ENCODE peak calls at places on chromosome 10, in seven cellular contexts. W, Y, C, T, K, P and E are unnamed samples.

GRCh38 chr10:116787893-116788665 is 45.7 kb upstream of the HSPA12A start:
- DNase-seq in W (peak), Y (peak), C (peak), T (peak), K (peak), P (no peak), E (peak)

GRCh38 chr10:6473901-6474370 is 106.1 kb downstream of the PRKCQ start:
- DNase-seq in W (no peak), Y (peak), C (peak), T (peak), K (no peak), P (peak), E (no peak)

GRCh38 chr10:116113721-116114501 is 159.1 kb downstream of the GFRA1 start:
- DNase-seq in W (no peak), Y (no peak), C (peak), T (no peak), K (no peak), P (no peak), E (no peak)

GRCh38 chr10:102804382-102804781 is 32.8 kb downstream of the CYP17A1 start:
- DNase-seq in W (no peak), Y (no peak), C (no peak), T (no peak), K (no peak), P (no peak), E (no peak)

GRCh38 chr10:125396651-125397050 is 236.3 kb upstream of the CTBP2 start:
- DNase-seq in W (no peak), Y (no peak), C (peak), T (no peak), K (no peak), P (no peak), E (no peak)

GRCh38 chr10:122446668-122447410 is 7.6 kb upstream of the ARMS2 start:
- DNase-seq in W (no peak), Y (no peak), C (peak), T (no peak), K (no peak), P (no peak), E (no peak)

GRCh38 chr10:70652761-70653657 is 19.3 kb upstream of the ADAMTS14 start:
- DNase-seq in W (no peak), Y (no peak), C (peak), T (no peak), K (peak), P (no peak), E (no peak)

GRCh38 chr10:96473866-96474265 is 39.9 kb downstream of the TLL2 start:
- DNase-seq in W (no peak), Y (no peak), C (no peak), T (no peak), K (no peak), P (no peak), E (peak)

GRCh38 chr10:79056361-79056735 is 12.4 kb upstream of the ZMIZ1 start:
- DNase-seq in W (no peak), Y (no peak), C (no peak), T (no peak), K (no peak), P (no peak), E (no peak)

GRCh38 chr10:87660484-87661133 is 931 bp downstream of the PAPSS2 start:
- DNase-seq in W (no peak), Y (no peak), C (peak), T (no peak), K (peak), P (no peak), E (peak)

GRCh38 chr10:48656928-48657327 is 27.7 kb upstream of the WDFY4 start:
- DNase-seq in W (no peak), Y (no peak), C (no peak), T (no peak), K (no peak), P (no peak), E (no peak)

GRCh38 chr10:103928784-103929183 is 10.8 kb upstream of the STN1 start:
- DNase-seq in W (no peak), Y (no peak), C (no peak), T (no peak), K (no peak), P (no peak), E (peak)

GRCh38 chr10:8102708-8103401 is 48.4 kb downstream of the GATA3 start:
- DNase-seq in W (no peak), Y (no peak), C (no peak), T (no peak), K (no peak), P (no peak), E (no peak)

GRCh38 chr10:30857803-30858202 is 173.9 kb downstream of the ZNF438 start:
- DNase-seq in W (no peak), Y (no peak), C (peak), T (no peak), K (peak), P (peak), E (no peak)

GRCh38 chr10:110681023-110681681 is 37.0 kb downstream of the RBM20 start:
- DNase-seq in W (peak), Y (peak), C (peak), T (peak), K (no peak), P (no peak), E (peak)

GRCh38 chr10:13348216-13349017 is at the start of gene SEPHS1:
- DNase-seq in W (peak), Y (peak), C (peak), T (peak), K (peak), P (peak), E (peak)

GRCh38 chr10:22174442-22174841 is 43.4 kb downstream of the EBLN1 start:
- DNase-seq in W (no peak), Y (no peak), C (no peak), T (no peak), K (no peak), P (no peak), E (no peak)

GRCh38 chr10:78434886-78435285 is 401.2 kb downstream of the RPS24 start:
- DNase-seq in W (no peak), Y (no peak), C (no peak), T (no peak), K (no peak), P (no peak), E (no peak)

GRCh38 chr10:73060738-73061635 is 35.7 kb downstream of the P4HA1 start:
- DNase-seq in W (no peak), Y (no peak), C (peak), T (no peak), K (no peak), P (peak), E (peak)

GRCh38 chr10:14302035-14302434 is 28.7 kb downstream of the FRMD4A start:
- DNase-seq in W (no peak), Y (no peak), C (peak), T (no peak), K (no peak), P (no peak), E (no peak)

GRCh38 chr10:132788180-132788830 is 2.4 kb upstream of the NKX6-2 start:
- DNase-seq in W (no peak), Y (no peak), C (peak), T (no peak), K (no peak), P (no peak), E (no peak)

GRCh38 chr10:114839901-114840300 is 18.3 kb downstream of the FHIP2A start:
- DNase-seq in W (no peak), Y (no peak), C (no peak), T (no peak), K (no peak), P (no peak), E (no peak)

GRCh38 chr10:70557876-70558275 is 44.7 kb downstream of the PRF1 start:
- DNase-seq in W (no peak), Y (no peak), C (no peak), T (no peak), K (no peak), P (no peak), E (no peak)

GRCh38 chr10:105605104-105605503 is 964.0 kb downstream of the SORCS3 start:
- DNase-seq in W (no peak), Y (no peak), C (no peak), T (no peak), K (no peak), P (no peak), E (no peak)

GRCh38 chr10:118798186-118798811 is 43.5 kb upstream of the CACUL1 start:
- DNase-seq in W (no peak), Y (no peak), C (peak), T (no peak), K (no peak), P (no peak), E (no peak)

GRCh38 chr10:92972066-92972870 is 88.3 kb upstream of the CYP26C1 start:
- DNase-seq in W (no peak), Y (no peak), C (peak), T (no peak), K (no peak), P (peak), E (peak)

GRCh38 chr10:98560585-98560984 is 113.8 kb upstream of the HPS1 start:
- DNase-seq in W (no peak), Y (no peak), C (no peak), T (no peak), K (no peak), P (no peak), E (no peak)

GRCh38 chr10:43075612-43076003 is 1.3 kb upstream of the RET start:
- DNase-seq in W (no peak), Y (no peak), C (no peak), T (no peak), K (no peak), P (no peak), E (peak)

GRCh38 chr10:131901181-131901829 is 497 bp downstream of the PPP2R2D start:
- DNase-seq in W (peak), Y (no peak), C (peak), T (no peak), K (peak), P (no peak), E (peak)

GRCh38 chr10:1199897-1200721 is 143.9 kb downstream of the WDR37 start:
- DNase-seq in W (peak), Y (no peak), C (no peak), T (no peak), K (peak), P (no peak), E (no peak)

GRCh38 chr10:71339796-71340589 is 20.9 kb downstream of the SLC29A3 start:
- DNase-seq in W (no peak), Y (no peak), C (no peak), T (no peak), K (no peak), P (no peak), E (no peak)

GRCh38 chr10:37856881-37857286 is 526 bp downstream of the ZNF248 start:
- DNase-seq in W (no peak), Y (no peak), C (no peak), T (peak), K (peak), P (no peak), E (peak)

GRCh38 chr10:5260828-5261227 is 64.2 kb downstream of the AKR1C4 start:
- DNase-seq in W (no peak), Y (no peak), C (no peak), T (no peak), K (no peak), P (no peak), E (no peak)

GRCh38 chr10:119177708-119178370 is 773 bp downstream of the PRDX3 start:
- DNase-seq in W (no peak), Y (peak), C (no peak), T (peak), K (no peak), P (no peak), E (no peak)

GRCh38 chr10:1378473-1378872 is 322.3 kb downstream of the WDR37 start:
- DNase-seq in W (no peak), Y (no peak), C (no peak), T (no peak), K (no peak), P (no peak), E (no peak)

GRCh38 chr10:129023057-129023456 is 444.0 kb upstream of the MGMT start:
- DNase-seq in W (no peak), Y (no peak), C (no peak), T (no peak), K (no peak), P (no peak), E (no peak)

GRCh38 chr10:1029838-1030237 is 4.2 kb upstream of the IDI2 start:
- DNase-seq in W (no peak), Y (no peak), C (no peak), T (no peak), K (no peak), P (no peak), E (no peak)

GRCh38 chr10:59434463-59435326 is 72.3 kb upstream of the FAM13C start:
- DNase-seq in W (no peak), Y (no peak), C (peak), T (no peak), K (no peak), P (no peak), E (no peak)

GRCh38 chr10:7519351-7519750 is 108.5 kb upstream of the SFMBT2 start:
- DNase-seq in W (no peak), Y (no peak), C (no peak), T (no peak), K (no peak), P (no peak), E (no peak)

GRCh38 chr10:97713351-97713827 is at the start of gene MARVELD1:
- DNase-seq in W (no peak), Y (no peak), C (peak), T (no peak), K (peak), P (peak), E (peak)